ENCODE peak calls at places on chromosome 18, in six cellular contexts. F is stimulated activated CD4-positive, alpha-beta T cell treated with anti-CD3 and anti-CD28 coated beads, Interleukin-12 subunit alpha, Interleukin-12 subunit beta, amount 100 ng/mL, for 24 hours; U is activated CD4-positive, alpha-beta T cell treated with anti-CD3 and anti-CD28 coated beads, Interleukin-2, amount 10 ng/mL, durations not matched to agents 7 days and 5 days; E is stimulated activated CD8-positive, alpha-beta memory T cell treated with anti-CD3 and anti-CD28 coated beads, Interleukin-7, amount 100 ng/mL, for 24 hours; C is T-helper 1 cell; X is GM20000. S is an unnamed sample.

GRCh38 chr18:61738488-61738887 is 154.3 kb downstream of the RNF152 start:
- DNase-seq in F (no peak), C (no peak), E (no peak), U (no peak), X (no peak), S (no peak)

GRCh38 chr18:26215247-26215970 is 10.8 kb upstream of the TAF4B start:
- DNase-seq in E (no peak), U (peak), F (peak), X (peak), C (peak), S (peak)

GRCh38 chr18:494602-494983 is 5.9 kb downstream of the COLEC12 start:
- DNase-seq in F (no peak), E (no peak), U (no peak), X (no peak), C (no peak), S (no peak)

GRCh38 chr18:44837491-44838185 is 156.9 kb downstream of the SETBP1 start:
- DNase-seq in X (no peak), U (no peak), E (no peak), F (no peak), C (no peak), S (no peak)

GRCh38 chr18:24831871-24832665 is 371.6 kb downstream of the HRH4 start:
- DNase-seq in U (no peak), C (no peak), E (no peak), F (no peak), X (no peak), S (no peak)

GRCh38 chr18:26436176-26437031 is 111.9 kb downstream of the KCTD1 start:
- DNase-seq in C (no peak), E (no peak), F (no peak), U (no peak), X (no peak), S (no peak)

GRCh38 chr18:27983780-27984179 is 193.2 kb downstream of the CDH2 start:
- DNase-seq in U (no peak), F (no peak), E (no peak), X (no peak), C (no peak), S (no peak)

GRCh38 chr18:48799724-48800315 is 150.9 kb downstream of the SMAD7 start:
- DNase-seq in F (no peak), C (no peak), X (no peak), U (no peak), E (no peak), S (no peak)

GRCh38 chr18:72542993-72543361 is 1.2 kb downstream of the CBLN2 start:
- DNase-seq in U (no peak), E (no peak), F (no peak), X (peak), C (no peak), S (peak)

GRCh38 chr18:50057009-50057408 is 137.9 kb downstream of the MYO5B start:
- DNase-seq in E (no peak), C (no peak), X (no peak), U (no peak), F (no peak), S (no peak)